ENCODE peak calls at places on chromosomes 7 and 10, in nine cellular contexts. S is NCI-H69; T is SHP77; R is renal cortical epithelial cell; M is stimulated activated CD8-positive, alpha-beta memory T cell treated with anti-CD3 and anti-CD28 coated beads, Interleukin-4, amount 100 ng/mL, for 1 hour; V is stimulated activated CD4-positive, alpha-beta T cell treated with anti-CD3 and anti-CD28 coated beads, Interleukin-15, amount 100 ng/mL, for 48 hours; K is effector CD4-positive, alpha-beta T cell; E is NCI-H1105 treated with DMSO at 0.1 percent for 48 hours; C is fibroblast of lung. B is an unnamed sample.

GRCh38 chr7:87474533-87475358 is 734 bp downstream of the ABCB4 start:
- DNase-seq in K (no peak), M (no peak), R (peak), E (no peak), S (peak), V (no peak), T (no peak), C (peak), B (no peak)

GRCh38 chr10:99941942-99942835 is 67.6 kb downstream of the DNMBP start:
- DNase-seq in R (peak), K (no peak), C (peak), E (no peak), M (no peak), T (no peak), V (no peak), S (no peak), B (no peak)

GRCh38 chr7:5222861-5223411 is 32.9 kb downstream of the WIPI2 start:
- DNase-seq in V (no peak), R (no peak), S (no peak), M (no peak), C (no peak), E (no peak), K (no peak), T (no peak), B (no peak)

GRCh38 chr7:151801782-151802468 is 75.0 kb downstream of the PRKAG2 start:
- DNase-seq in E (no peak), K (no peak), S (no peak), M (no peak), V (no peak), R (no peak), T (no peak), C (no peak), B (no peak)

GRCh38 chr10:132247943-132248342 is 59.8 kb downstream of the STK32C start:
- DNase-seq in E (no peak), V (no peak), C (no peak), M (no peak), R (no peak), S (no peak), K (no peak), T (peak), B (no peak)

GRCh38 chr10:30155401-30155800 is 96.0 kb upstream of the JCAD start:
- DNase-seq in T (no peak), S (no peak), E (no peak), R (no peak), V (no peak), M (no peak), K (no peak), C (peak), B (no peak)

GRCh38 chr7:157547102-157547501 is 210.3 kb downstream of the DNAJB6 start:
- DNase-seq in S (no peak), V (no peak), M (no peak), K (no peak), E (no peak), T (no peak), R (no peak), C (no peak), B (no peak)

GRCh38 chr7:144863320-144863647 is 27.4 kb upstream of the TPK1 start:
- DNase-seq in E (no peak), M (no peak), C (no peak), S (no peak), V (no peak), K (no peak), R (no peak), T (no peak), B (no peak)

GRCh38 chr10:73873843-73874215 is 526 bp downstream of the CAMK2G start:
- DNase-seq in M (no peak), V (no peak), K (no peak), E (no peak), C (no peak), S (peak), T (no peak), R (no peak), B (no peak)

GRCh38 chr7:43516581-43517342 is 66.1 kb upstream of the STK17A start:
- DNase-seq in V (no peak), S (no peak), E (no peak), K (no peak), M (no peak), T (no peak), R (no peak), C (peak), B (no peak)

GRCh38 chr7:10412426-10413019 is 561.1 kb upstream of the PHF14 start:
- DNase-seq in V (peak), K (no peak), E (peak), S (peak), T (peak), M (no peak), R (peak), C (peak), B (peak)

GRCh38 chr7:120064565-120064964 is 208.4 kb upstream of the KCND2 start:
- DNase-seq in K (no peak), S (no peak), C (peak), M (no peak), R (peak), V (no peak), T (no peak), E (no peak), B (no peak)

GRCh38 chr7:128322040-128322643 is 21.6 kb downstream of the RBM28 start:
- DNase-seq in C (peak), T (peak), V (no peak), M (no peak), R (peak), S (peak), K (no peak), E (peak), B (peak)

GRCh38 chr10:58513189-58514101 is 773 bp downstream of the BICC1 start:
- DNase-seq in T (no peak), C (peak), E (no peak), M (no peak), R (peak), S (peak), V (no peak), K (no peak), B (peak)

GRCh38 chr7:15323545-15323944 is 238.3 kb downstream of the AGMO start:
- DNase-seq in S (peak), R (no peak), V (no peak), C (no peak), T (peak), E (no peak), K (no peak), M (no peak), B (no peak)

GRCh38 chr10:90602815-90603600 is 254.8 kb downstream of the HTR7 start:
- DNase-seq in K (no peak), M (no peak), S (no peak), R (peak), V (no peak), C (peak), E (no peak), T (no peak), B (no peak)

GRCh38 chr7:36390199-36391090 is 783 bp downstream of the ANLN start:
- DNase-seq in C (peak), K (peak), S (peak), M (no peak), T (peak), E (peak), R (peak), V (peak), B (peak)

GRCh38 chr10:120963053-120963533 is 111.9 kb downstream of the WDR11 start:
- DNase-seq in E (peak), M (no peak), R (no peak), C (no peak), T (no peak), V (no peak), K (no peak), S (peak), B (no peak)

GRCh38 chr10:17212802-17213204 is 11.3 kb upstream of the TRDMT1 start:
- DNase-seq in C (no peak), S (no peak), M (no peak), V (no peak), T (no peak), E (no peak), R (no peak), K (no peak), B (no peak)

GRCh38 chr10:1448252-1448901 is 288.9 kb downstream of the ADARB2 start:
- DNase-seq in T (no peak), E (no peak), C (no peak), R (peak), S (no peak), V (no peak), M (no peak), K (no peak), B (no peak)

GRCh38 chr10:111698711-111699110 is 484.9 kb downstream of the GPAM start:
- DNase-seq in S (no peak), E (no peak), R (no peak), T (no peak), C (no peak), K (no peak), M (no peak), V (no peak), B (no peak)

GRCh38 chr7:28937103-28937502 is 21.0 kb downstream of the TRIL start:
- DNase-seq in V (no peak), K (no peak), E (no peak), T (no peak), R (peak), S (no peak), C (no peak), M (no peak), B (no peak)

B was measured in NCI-H2081.